ENCODE peak calls at places on chromosomes 3 and 15, in seven cellular contexts. S is right lobe of liver; H is neural progenitor cell; X is CD8-positive, alpha-beta memory T cell; N is DND-41; M is A673; C is OCI-LY7. U is an unnamed sample.

GRCh38 chr3:119636891-119637611 is 23.3 kb downstream of the POPDC2 start:
- DNase-seq in S (no peak), H (no peak), X (no peak), N (no peak), M (no peak), C (no peak), U (no peak)

GRCh38 chr3:87732294-87732693 is 326.5 kb downstream of the CGGBP1 start:
- DNase-seq in S (no peak), H (no peak), X (no peak), N (no peak), M (peak), C (no peak), U (no peak)

GRCh38 chr15:57560976-57561711 is 30.6 kb upstream of the MYZAP start:
- DNase-seq in S (peak), H (peak), X (peak), N (peak), M (peak), C (peak), U (peak)

GRCh38 chr3:99747915-99748314 is 69.7 kb upstream of the CMSS1 start:
- DNase-seq in S (no peak), H (peak), X (no peak), N (no peak), M (peak), C (no peak), U (peak)

GRCh38 chr3:110419571-110419970 is 652.0 kb upstream of the NECTIN3 start:
- DNase-seq in S (no peak), H (no peak), X (no peak), N (no peak), M (no peak), C (no peak), U (no peak)

GRCh38 chr15:89888214-89888804 is 5.5 kb downstream of the AP3S2 start:
- DNase-seq in S (no peak), H (peak), X (no peak), N (no peak), M (peak), C (peak), U (no peak)

GRCh38 chr3:31105438-31106077 is 211.1 kb upstream of the GADL1 start:
- DNase-seq in S (no peak), H (no peak), X (no peak), N (peak), M (no peak), C (no peak), U (no peak)

GRCh38 chr3:38111201-38111600 is 25.7 kb downstream of the ACAA1 start:
- DNase-seq in S (peak), H (no peak), X (no peak), N (no peak), M (no peak), C (no peak), U (no peak)

GRCh38 chr3:172512363-172512762 is 10.9 kb downstream of the TNFSF10 start:
- DNase-seq in S (peak), H (no peak), X (no peak), N (peak), M (no peak), C (peak), U (no peak)

GRCh38 chr3:30610702-30611410 is 4.5 kb downstream of the TGFBR2 start:
- DNase-seq in S (no peak), H (no peak), X (no peak), N (no peak), M (no peak), C (no peak), U (no peak)

GRCh38 chr3:15262021-15262420 is 56.0 kb downstream of the CAPN7 start:
- DNase-seq in S (no peak), H (no peak), X (no peak), N (no peak), M (no peak), C (no peak), U (no peak)

GRCh38 chr15:64246364-64247189 is 83.8 kb upstream of the PPIB start:
- DNase-seq in S (no peak), H (no peak), X (no peak), N (no peak), M (peak), C (no peak), U (peak)

GRCh38 chr3:187101184-187102072 is 37.9 kb downstream of the RPL39L start:
- DNase-seq in S (peak), H (no peak), X (peak), N (peak), M (peak), C (peak), U (peak)

GRCh38 chr3:119990888-119991287 is 103.4 kb downstream of the GSK3B start:
- DNase-seq in S (no peak), H (no peak), X (no peak), N (no peak), M (no peak), C (no peak), U (no peak)

GRCh38 chr3:192915306-192915705 is 2.4 kb downstream of the MB21D2 start:
- DNase-seq in S (no peak), H (peak), X (no peak), N (no peak), M (peak), C (peak), U (peak)

GRCh38 chr15:71375934-71376333 is 260.7 kb downstream of the THSD4 start:
- DNase-seq in S (no peak), H (no peak), X (no peak), N (no peak), M (no peak), C (no peak), U (no peak)

GRCh38 chr3:128945878-128946175 is 48.0 kb downstream of the CFAP92 start:
- DNase-seq in S (no peak), H (no peak), X (no peak), N (no peak), M (no peak), C (no peak), U (no peak)

GRCh38 chr3:128429275-128429674 is 37.4 kb downstream of the DNAJB8 start:
- DNase-seq in S (no peak), H (no peak), X (no peak), N (no peak), M (no peak), C (no peak), U (no peak)

GRCh38 chr3:30611613-30612421 is 5.4 kb downstream of the TGFBR2 start:
- DNase-seq in S (no peak), H (no peak), X (no peak), N (peak), M (peak), C (peak), U (no peak)

GRCh38 chr3:194322701-194323174 is 28.4 kb downstream of the CPN2 start:
- DNase-seq in S (no peak), H (no peak), X (no peak), N (no peak), M (no peak), C (no peak), U (no peak)

GRCh38 chr3:194324823-194325327 is 26.3 kb downstream of the CPN2 start:
- DNase-seq in S (no peak), H (no peak), X (no peak), N (no peak), M (no peak), C (no peak), U (no peak)

GRCh38 chr3:194321666-194322640 is 29.2 kb downstream of the CPN2 start:
- DNase-seq in S (no peak), H (no peak), X (no peak), N (no peak), M (peak), C (no peak), U (no peak)

GRCh38 chr3:194325424-194326165 is 25.5 kb downstream of the CPN2 start:
- DNase-seq in S (no peak), H (no peak), X (no peak), N (no peak), M (peak), C (no peak), U (no peak)

DNA sequence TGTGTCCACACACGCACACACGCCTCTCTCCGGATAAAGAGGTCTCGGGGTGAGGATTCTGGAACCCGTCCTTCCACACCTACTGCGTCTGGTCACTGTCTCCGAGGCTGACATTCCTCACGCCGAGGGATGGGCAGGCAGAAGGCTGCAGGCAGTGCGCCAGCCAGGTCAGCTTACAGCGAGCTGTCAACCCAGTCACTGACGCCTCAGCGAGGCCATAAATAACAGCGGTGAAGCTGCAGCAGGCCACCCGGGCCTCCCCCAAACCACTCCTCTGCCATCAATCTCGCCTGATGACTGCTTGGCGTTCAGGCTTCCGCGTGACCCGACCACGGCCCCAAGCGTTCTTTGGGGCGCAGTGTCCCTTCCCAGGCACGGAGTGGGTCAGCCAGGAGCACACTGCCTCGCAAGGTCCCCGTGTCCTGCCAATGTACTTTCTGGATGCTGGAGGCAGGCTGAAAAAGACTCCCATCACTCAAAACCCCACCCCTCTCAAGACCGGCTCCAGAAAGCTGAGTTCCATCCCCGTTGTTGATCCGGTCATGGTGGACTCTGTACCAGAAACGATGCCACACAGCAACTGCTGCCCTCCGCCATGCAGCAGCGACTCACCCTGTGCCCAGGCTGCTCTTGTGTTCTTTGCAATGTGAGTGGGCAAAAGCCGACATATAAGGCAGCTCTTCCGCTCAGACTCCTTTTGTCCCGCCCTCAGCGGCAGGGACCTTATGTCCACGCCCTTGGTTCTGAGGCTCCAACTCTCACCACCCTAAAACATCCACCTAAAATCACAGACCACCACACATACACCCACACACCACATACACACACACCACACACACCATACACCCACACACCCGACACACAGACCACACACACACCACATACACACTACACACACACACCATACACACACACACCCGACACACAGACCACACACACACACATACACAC is 27.1 kb downstream of the CPN2 start:
- DNase-seq in S (no peak), H (peak), X (peak), N (no peak), M (peak), C (no peak), U (peak)
- H3K27ac ChIP-seq in S (no peak), H (no peak), X (no peak), N (no peak), M (no peak), C (no peak), U (no peak)

GRCh38 chr15:47719730-47720129 is 2.4 kb downstream of the SEMA6D start:
- DNase-seq in S (no peak), H (no peak), X (no peak), N (no peak), M (no peak), C (no peak), U (no peak)
- H3K4me3 ChIP-seq in S (no peak), H (peak), X (no peak), N (no peak), M (peak), C (no peak), U (no peak)

GRCh38 chr15:68205949-68206539 is 912 bp upstream of the CALML4 start:
- DNase-seq in S (peak), H (no peak), X (no peak), N (no peak), M (no peak), C (no peak), U (no peak)
- H3K27ac ChIP-seq in S (no peak), H (no peak), X (peak), N (no peak), M (no peak), C (no peak), U (no peak)

DNA sequence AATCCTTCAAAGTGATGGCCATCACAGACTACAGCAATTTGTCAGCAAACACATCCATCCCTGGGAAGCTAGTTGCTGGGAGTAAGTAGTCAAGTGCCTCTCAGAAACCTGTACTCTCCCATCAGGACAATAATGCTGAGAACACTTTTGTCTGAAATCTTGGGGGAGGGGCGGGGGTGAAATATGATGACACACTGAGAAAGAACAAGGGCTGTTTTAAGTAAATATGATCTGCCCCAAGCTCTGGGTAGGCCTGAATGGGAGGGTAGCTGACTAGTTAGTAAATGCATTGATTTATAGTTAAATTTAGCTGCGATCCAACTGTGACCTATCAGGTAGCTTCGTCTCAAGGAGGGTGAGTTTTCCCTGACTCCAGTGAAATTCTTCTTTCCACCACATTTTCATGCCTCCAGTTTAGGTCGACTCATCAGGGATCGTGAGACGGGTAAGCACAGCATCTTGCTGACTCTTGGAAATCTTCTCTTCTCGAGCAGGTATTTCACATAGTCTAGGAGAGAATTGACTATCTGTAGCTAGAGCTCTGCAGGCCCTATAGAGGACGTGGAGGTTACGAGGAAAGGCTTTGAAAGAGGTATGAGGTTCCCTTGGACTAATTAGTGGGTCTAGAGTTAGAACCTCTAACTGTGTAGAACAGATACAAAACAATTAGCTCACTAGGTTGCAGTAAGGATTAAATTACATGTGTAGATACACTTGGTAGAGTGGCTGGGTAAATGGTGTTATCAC is 213.4 kb upstream of the SLC2A2 start:
- DNase-seq in S (no peak), H (no peak), X (no peak), N (no peak), M (no peak), C (no peak), U (no peak)
- H3K4me3 ChIP-seq in S (no peak), H (no peak), X (no peak), N (no peak), M (no peak), C (no peak), U (no peak)

GRCh38 chr3:34267088-34267487 is 468.7 kb downstream of the PDCD6IP start:
- DNase-seq in S (no peak), H (no peak), X (no peak), N (no peak), M (no peak), C (no peak), U (no peak)

GRCh38 chr3:34263014-34263714 is 464.7 kb downstream of the PDCD6IP start:
- DNase-seq in S (no peak), H (no peak), X (no peak), N (no peak), M (no peak), C (no peak), U (no peak)

GRCh38 chr3:34260991-34261365 is 462.5 kb downstream of the PDCD6IP start:
- DNase-seq in S (no peak), H (no peak), X (no peak), N (no peak), M (peak), C (no peak), U (no peak)

GRCh38 chr3:34268032-34268760 is 469.8 kb downstream of the PDCD6IP start:
- DNase-seq in S (no peak), H (no peak), X (no peak), N (no peak), M (peak), C (no peak), U (no peak)

DNA sequence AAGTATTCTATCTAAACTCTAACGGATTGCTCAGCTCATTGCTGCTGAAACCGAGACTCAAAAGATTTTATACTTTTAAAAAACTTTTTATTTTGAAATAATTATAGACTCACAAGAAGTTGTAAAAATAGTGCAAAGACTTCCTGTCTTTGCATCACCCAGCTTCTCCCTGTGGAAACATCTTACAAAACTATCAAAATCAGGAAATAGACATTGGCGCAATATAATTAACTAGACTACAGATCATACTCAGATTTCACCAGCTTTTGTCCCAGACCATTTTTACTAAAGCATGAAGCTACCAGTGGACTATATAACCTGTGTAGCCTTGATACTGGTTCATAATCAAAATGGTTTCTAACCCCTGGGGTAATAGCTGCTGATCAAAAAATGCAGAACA is 466.2 kb downstream of the PDCD6IP start:
- DNase-seq in S (no peak), H (no peak), X (no peak), N (no peak), M (peak), C (no peak), U (no peak)
- H3K27ac ChIP-seq in S (no peak), H (no peak), X (no peak), N (no peak), M (peak), C (no peak), U (no peak)

GRCh38 chr15:74365619-74366445 is 1.6 kb downstream of the CYP11A1 start:
- DNase-seq in S (peak), H (peak), X (no peak), N (no peak), M (no peak), C (no peak), U (no peak)
- H3K4me3 ChIP-seq in S (peak), H (peak), X (no peak), N (no peak), M (peak), C (no peak), U (no peak)

GRCh38 chr15:101520395-101520794 is 30.9 kb upstream of the PCSK6 start:
- DNase-seq in S (no peak), H (no peak), X (no peak), N (no peak), M (no peak), C (no peak), U (no peak)
- H3K27ac ChIP-seq in S (no peak), H (no peak), X (no peak), N (no peak), M (no peak), C (no peak), U (no peak)

GRCh38 chr3:196736670-196737374 is 2.8 kb upstream of the PAK2 start:
- DNase-seq in S (no peak), H (no peak), X (no peak), N (no peak), M (no peak), C (no peak), U (no peak)

GRCh38 chr3:196739671-196740475 is at the start of gene PAK2:
- DNase-seq in S (peak), H (peak), X (peak), N (peak), M (peak), C (peak), U (peak)

GRCh38 chr3:196740476-196741400 is 1.1 kb downstream of the PAK2 start:
- DNase-seq in S (no peak), H (peak), X (no peak), N (peak), M (peak), C (peak), U (no peak)

GRCh38 chr3:196737655-196738054 is 2.0 kb upstream of the PAK2 start:
- DNase-seq in S (no peak), H (no peak), X (no peak), N (no peak), M (no peak), C (no peak), U (no peak)

GRCh38 chr3:196741401-196741761 is 1.7 kb downstream of the PAK2 start:
- DNase-seq in S (no peak), H (no peak), X (no peak), N (no peak), M (no peak), C (no peak), U (no peak)
- H3K4me3 ChIP-seq in S (peak), H (peak), X (peak), N (peak), M (peak), C (peak), U (peak)

GRCh38 chr3:64216706-64217105 is 8.6 kb downstream of the PRICKLE2 start:
- DNase-seq in S (no peak), H (peak), X (no peak), N (no peak), M (no peak), C (no peak), U (no peak)
- H3K27ac ChIP-seq in S (no peak), H (no peak), X (no peak), N (no peak), M (no peak), C (no peak), U (no peak)